ENCODE peak calls at places on chromosomes 5 and 9, in eight cellular contexts. One of them, this sample, is unnamed.

GRCh38 chr5:6766558-6767191 is 53.4 kb downstream of the TENT4A start:
- DNase-seq in stimulated activated CD8-positive, alpha-beta memory T cell treated with anti-CD3 and anti-CD28 coated beads, Interleukin-7, amount 100 ng/mL, for 24 hours: no peak
- DNase-seq in HTR-8/SVneo: peak
- DNase-seq in COLO829: peak
- DNase-seq in Ammon's horn: peak
- DNase-seq in activated CD8-positive, alpha-beta memory T cell treated with anti-CD3 and anti-CD28 coated beads for 1 hour: no peak
- DNase-seq in activated T-cell treated with anti-CD3 and anti-CD28 coated beads for 1 hour: peak
- DNase-seq in GM23248: peak
- DNase-seq in this sample: peak

GRCh38 chr9:124776952-124777645 is at the start of gene OLFML2A:
- DNase-seq in stimulated activated CD8-positive, alpha-beta memory T cell treated with anti-CD3 and anti-CD28 coated beads, Interleukin-7, amount 100 ng/mL, for 24 hours: no peak
- DNase-seq in HTR-8/SVneo: no peak
- DNase-seq in COLO829: no peak
- DNase-seq in Ammon's horn: no peak
- DNase-seq in activated CD8-positive, alpha-beta memory T cell treated with anti-CD3 and anti-CD28 coated beads for 1 hour: no peak
- DNase-seq in activated T-cell treated with anti-CD3 and anti-CD28 coated beads for 1 hour: no peak
- DNase-seq in GM23248: peak
- DNase-seq in this sample: no peak

GRCh38 chr5:157217289-157218024 is 36.8 kb downstream of the ITK start:
- DNase-seq in stimulated activated CD8-positive, alpha-beta memory T cell treated with anti-CD3 and anti-CD28 coated beads, Interleukin-7, amount 100 ng/mL, for 24 hours: no peak
- DNase-seq in HTR-8/SVneo: no peak
- DNase-seq in COLO829: no peak
- DNase-seq in Ammon's horn: no peak
- DNase-seq in activated CD8-positive, alpha-beta memory T cell treated with anti-CD3 and anti-CD28 coated beads for 1 hour: no peak
- DNase-seq in activated T-cell treated with anti-CD3 and anti-CD28 coated beads for 1 hour: no peak
- DNase-seq in GM23248: no peak
- DNase-seq in this sample: no peak

GRCh38 chr5:93909356-93909755 is 168.0 kb upstream of the POU5F2 start:
- DNase-seq in stimulated activated CD8-positive, alpha-beta memory T cell treated with anti-CD3 and anti-CD28 coated beads, Interleukin-7, amount 100 ng/mL, for 24 hours: no peak
- DNase-seq in HTR-8/SVneo: no peak
- DNase-seq in COLO829: no peak
- DNase-seq in Ammon's horn: no peak
- DNase-seq in activated CD8-positive, alpha-beta memory T cell treated with anti-CD3 and anti-CD28 coated beads for 1 hour: no peak
- DNase-seq in activated T-cell treated with anti-CD3 and anti-CD28 coated beads for 1 hour: no peak
- DNase-seq in GM23248: peak
- DNase-seq in this sample: no peak

GRCh38 chr9:30597609-30598008 is 1786.8 kb upstream of the ACO1 start:
- DNase-seq in stimulated activated CD8-positive, alpha-beta memory T cell treated with anti-CD3 and anti-CD28 coated beads, Interleukin-7, amount 100 ng/mL, for 24 hours: no peak
- DNase-seq in HTR-8/SVneo: no peak
- DNase-seq in COLO829: no peak
- DNase-seq in Ammon's horn: no peak
- DNase-seq in activated CD8-positive, alpha-beta memory T cell treated with anti-CD3 and anti-CD28 coated beads for 1 hour: no peak
- DNase-seq in activated T-cell treated with anti-CD3 and anti-CD28 coated beads for 1 hour: no peak
- DNase-seq in GM23248: no peak
- DNase-seq in this sample: no peak

GRCh38 chr5:148711843-148712454 is 57.6 kb upstream of the HTR4 start:
- DNase-seq in stimulated activated CD8-positive, alpha-beta memory T cell treated with anti-CD3 and anti-CD28 coated beads, Interleukin-7, amount 100 ng/mL, for 24 hours: no peak
- DNase-seq in HTR-8/SVneo: no peak
- DNase-seq in COLO829: no peak
- DNase-seq in Ammon's horn: no peak
- DNase-seq in activated CD8-positive, alpha-beta memory T cell treated with anti-CD3 and anti-CD28 coated beads for 1 hour: no peak
- DNase-seq in activated T-cell treated with anti-CD3 and anti-CD28 coated beads for 1 hour: no peak
- DNase-seq in GM23248: no peak
- DNase-seq in this sample: no peak

GRCh38 chr5:141420855-141421488 is at the start of gene PCDHGA11:
- DNase-seq in stimulated activated CD8-positive, alpha-beta memory T cell treated with anti-CD3 and anti-CD28 coated beads, Interleukin-7, amount 100 ng/mL, for 24 hours: no peak
- DNase-seq in HTR-8/SVneo: no peak
- DNase-seq in COLO829: peak
- DNase-seq in Ammon's horn: no peak
- DNase-seq in activated CD8-positive, alpha-beta memory T cell treated with anti-CD3 and anti-CD28 coated beads for 1 hour: no peak
- DNase-seq in activated T-cell treated with anti-CD3 and anti-CD28 coated beads for 1 hour: peak
- DNase-seq in GM23248: peak
- DNase-seq in this sample: no peak

GRCh38 chr5:124460666-124461065 is 285.8 kb downstream of the ZNF608 start:
- DNase-seq in stimulated activated CD8-positive, alpha-beta memory T cell treated with anti-CD3 and anti-CD28 coated beads, Interleukin-7, amount 100 ng/mL, for 24 hours: no peak
- DNase-seq in HTR-8/SVneo: no peak
- DNase-seq in COLO829: no peak
- DNase-seq in Ammon's horn: no peak
- DNase-seq in activated CD8-positive, alpha-beta memory T cell treated with anti-CD3 and anti-CD28 coated beads for 1 hour: no peak
- DNase-seq in activated T-cell treated with anti-CD3 and anti-CD28 coated beads for 1 hour: no peak
- DNase-seq in GM23248: no peak
- DNase-seq in this sample: no peak

GRCh38 chr5:132414634-132415377 is 45.3 kb downstream of the SLC22A5 start:
- DNase-seq in stimulated activated CD8-positive, alpha-beta memory T cell treated with anti-CD3 and anti-CD28 coated beads, Interleukin-7, amount 100 ng/mL, for 24 hours: no peak
- DNase-seq in HTR-8/SVneo: peak
- DNase-seq in COLO829: no peak
- DNase-seq in Ammon's horn: no peak
- DNase-seq in activated CD8-positive, alpha-beta memory T cell treated with anti-CD3 and anti-CD28 coated beads for 1 hour: no peak
- DNase-seq in activated T-cell treated with anti-CD3 and anti-CD28 coated beads for 1 hour: no peak
- DNase-seq in GM23248: peak
- DNase-seq in this sample: peak

GRCh38 chr5:140611020-140611521 is 21.9 kb downstream of the CD14 start:
- DNase-seq in stimulated activated CD8-positive, alpha-beta memory T cell treated with anti-CD3 and anti-CD28 coated beads, Interleukin-7, amount 100 ng/mL, for 24 hours: no peak
- DNase-seq in HTR-8/SVneo: no peak
- DNase-seq in COLO829: no peak
- DNase-seq in Ammon's horn: no peak
- DNase-seq in activated CD8-positive, alpha-beta memory T cell treated with anti-CD3 and anti-CD28 coated beads for 1 hour: no peak
- DNase-seq in activated T-cell treated with anti-CD3 and anti-CD28 coated beads for 1 hour: no peak
- DNase-seq in GM23248: no peak
- DNase-seq in this sample: no peak

GRCh38 chr5:14834584-14835540 is 36.7 kb downstream of the ANKH start:
- DNase-seq in stimulated activated CD8-positive, alpha-beta memory T cell treated with anti-CD3 and anti-CD28 coated beads, Interleukin-7, amount 100 ng/mL, for 24 hours: no peak
- DNase-seq in HTR-8/SVneo: no peak
- DNase-seq in COLO829: no peak
- DNase-seq in Ammon's horn: no peak
- DNase-seq in activated CD8-positive, alpha-beta memory T cell treated with anti-CD3 and anti-CD28 coated beads for 1 hour: no peak
- DNase-seq in activated T-cell treated with anti-CD3 and anti-CD28 coated beads for 1 hour: no peak
- DNase-seq in GM23248: peak
- DNase-seq in this sample: no peak

GRCh38 chr5:139651863-139652787 is 4.0 kb downstream of the CXXC5 start:
- DNase-seq in stimulated activated CD8-positive, alpha-beta memory T cell treated with anti-CD3 and anti-CD28 coated beads, Interleukin-7, amount 100 ng/mL, for 24 hours: peak
- DNase-seq in HTR-8/SVneo: peak
- DNase-seq in COLO829: peak
- DNase-seq in Ammon's horn: peak
- DNase-seq in activated CD8-positive, alpha-beta memory T cell treated with anti-CD3 and anti-CD28 coated beads for 1 hour: peak
- DNase-seq in activated T-cell treated with anti-CD3 and anti-CD28 coated beads for 1 hour: peak
- DNase-seq in GM23248: peak
- DNase-seq in this sample: peak

GRCh38 chr5:42974546-42974945 is 65.6 kb downstream of the ANXA2R start:
- DNase-seq in stimulated activated CD8-positive, alpha-beta memory T cell treated with anti-CD3 and anti-CD28 coated beads, Interleukin-7, amount 100 ng/mL, for 24 hours: no peak
- DNase-seq in HTR-8/SVneo: no peak
- DNase-seq in COLO829: no peak
- DNase-seq in Ammon's horn: no peak
- DNase-seq in activated CD8-positive, alpha-beta memory T cell treated with anti-CD3 and anti-CD28 coated beads for 1 hour: no peak
- DNase-seq in activated T-cell treated with anti-CD3 and anti-CD28 coated beads for 1 hour: no peak
- DNase-seq in GM23248: no peak
- DNase-seq in this sample: no peak

GRCh38 chr5:152427691-152428090 is 22.6 kb upstream of the NMUR2 start:
- DNase-seq in stimulated activated CD8-positive, alpha-beta memory T cell treated with anti-CD3 and anti-CD28 coated beads, Interleukin-7, amount 100 ng/mL, for 24 hours: no peak
- DNase-seq in HTR-8/SVneo: no peak
- DNase-seq in COLO829: no peak
- DNase-seq in Ammon's horn: peak
- DNase-seq in activated CD8-positive, alpha-beta memory T cell treated with anti-CD3 and anti-CD28 coated beads for 1 hour: no peak
- DNase-seq in activated T-cell treated with anti-CD3 and anti-CD28 coated beads for 1 hour: no peak
- DNase-seq in GM23248: no peak
- DNase-seq in this sample: no peak

GRCh38 chr5:77642915-77643653 is 4.6 kb upstream of the OTP start:
- DNase-seq in stimulated activated CD8-positive, alpha-beta memory T cell treated with anti-CD3 and anti-CD28 coated beads, Interleukin-7, amount 100 ng/mL, for 24 hours: no peak
- DNase-seq in HTR-8/SVneo: no peak
- DNase-seq in COLO829: no peak
- DNase-seq in Ammon's horn: no peak
- DNase-seq in activated CD8-positive, alpha-beta memory T cell treated with anti-CD3 and anti-CD28 coated beads for 1 hour: no peak
- DNase-seq in activated T-cell treated with anti-CD3 and anti-CD28 coated beads for 1 hour: no peak
- DNase-seq in GM23248: no peak
- DNase-seq in this sample: no peak

GRCh38 chr5:56155085-56155484 is 78.0 kb downstream of the ANKRD55 start:
- DNase-seq in stimulated activated CD8-positive, alpha-beta memory T cell treated with anti-CD3 and anti-CD28 coated beads, Interleukin-7, amount 100 ng/mL, for 24 hours: no peak
- DNase-seq in HTR-8/SVneo: no peak
- DNase-seq in COLO829: no peak
- DNase-seq in Ammon's horn: no peak
- DNase-seq in activated CD8-positive, alpha-beta memory T cell treated with anti-CD3 and anti-CD28 coated beads for 1 hour: no peak
- DNase-seq in activated T-cell treated with anti-CD3 and anti-CD28 coated beads for 1 hour: no peak
- DNase-seq in GM23248: no peak
- DNase-seq in this sample: no peak

GRCh38 chr5:157142317-157143126 is at the start of gene MED7:
- DNase-seq in stimulated activated CD8-positive, alpha-beta memory T cell treated with anti-CD3 and anti-CD28 coated beads, Interleukin-7, amount 100 ng/mL, for 24 hours: peak
- DNase-seq in HTR-8/SVneo: peak
- DNase-seq in COLO829: peak
- DNase-seq in Ammon's horn: peak
- DNase-seq in activated CD8-positive, alpha-beta memory T cell treated with anti-CD3 and anti-CD28 coated beads for 1 hour: peak
- DNase-seq in activated T-cell treated with anti-CD3 and anti-CD28 coated beads for 1 hour: peak
- DNase-seq in GM23248: peak
- DNase-seq in this sample: peak

GRCh38 chr9:137116027-137116507 is 1.5 kb upstream of the DPP7 start:
- DNase-seq in stimulated activated CD8-positive, alpha-beta memory T cell treated with anti-CD3 and anti-CD28 coated beads, Interleukin-7, amount 100 ng/mL, for 24 hours: no peak
- DNase-seq in HTR-8/SVneo: no peak
- DNase-seq in COLO829: no peak
- DNase-seq in Ammon's horn: no peak
- DNase-seq in activated CD8-positive, alpha-beta memory T cell treated with anti-CD3 and anti-CD28 coated beads for 1 hour: no peak
- DNase-seq in activated T-cell treated with anti-CD3 and anti-CD28 coated beads for 1 hour: no peak
- DNase-seq in GM23248: no peak
- DNase-seq in this sample: no peak

GRCh38 chr9:128254855-128255759 is 20.7 kb downstream of the GOLGA2 start:
- DNase-seq in stimulated activated CD8-positive, alpha-beta memory T cell treated with anti-CD3 and anti-CD28 coated beads, Interleukin-7, amount 100 ng/mL, for 24 hours: peak
- DNase-seq in HTR-8/SVneo: peak
- DNase-seq in COLO829: peak
- DNase-seq in Ammon's horn: peak
- DNase-seq in activated CD8-positive, alpha-beta memory T cell treated with anti-CD3 and anti-CD28 coated beads for 1 hour: peak
- DNase-seq in activated T-cell treated with anti-CD3 and anti-CD28 coated beads for 1 hour: peak
- DNase-seq in GM23248: peak
- DNase-seq in this sample: peak

GRCh38 chr5:8600843-8601242 is 731.9 kb downstream of the MTRR start:
- DNase-seq in stimulated activated CD8-positive, alpha-beta memory T cell treated with anti-CD3 and anti-CD28 coated beads, Interleukin-7, amount 100 ng/mL, for 24 hours: no peak
- DNase-seq in HTR-8/SVneo: no peak
- DNase-seq in COLO829: no peak
- DNase-seq in Ammon's horn: no peak
- DNase-seq in activated CD8-positive, alpha-beta memory T cell treated with anti-CD3 and anti-CD28 coated beads for 1 hour: no peak
- DNase-seq in activated T-cell treated with anti-CD3 and anti-CD28 coated beads for 1 hour: no peak
- DNase-seq in GM23248: no peak
- DNase-seq in this sample: no peak

GRCh38 chr9:130845901-130846381 is 10.9 kb downstream of the ABL1 start:
- DNase-seq in stimulated activated CD8-positive, alpha-beta memory T cell treated with anti-CD3 and anti-CD28 coated beads, Interleukin-7, amount 100 ng/mL, for 24 hours: no peak
- DNase-seq in HTR-8/SVneo: no peak
- DNase-seq in COLO829: no peak
- DNase-seq in Ammon's horn: peak
- DNase-seq in activated CD8-positive, alpha-beta memory T cell treated with anti-CD3 and anti-CD28 coated beads for 1 hour: no peak
- DNase-seq in activated T-cell treated with anti-CD3 and anti-CD28 coated beads for 1 hour: no peak
- DNase-seq in GM23248: peak
- DNase-seq in this sample: peak

GRCh38 chr5:120512757-120513650 is 48.9 kb downstream of the PRR16 start:
- DNase-seq in stimulated activated CD8-positive, alpha-beta memory T cell treated with anti-CD3 and anti-CD28 coated beads, Interleukin-7, amount 100 ng/mL, for 24 hours: no peak
- DNase-seq in HTR-8/SVneo: no peak
- DNase-seq in COLO829: no peak
- DNase-seq in Ammon's horn: no peak
- DNase-seq in activated CD8-positive, alpha-beta memory T cell treated with anti-CD3 and anti-CD28 coated beads for 1 hour: no peak
- DNase-seq in activated T-cell treated with anti-CD3 and anti-CD28 coated beads for 1 hour: no peak
- DNase-seq in GM23248: no peak
- DNase-seq in this sample: no peak

This sample was measured in RWPE1.